ENCODE peak calls at places on chromosomes 3 and 15, in five cellular contexts. One of them, this sample, is unnamed.

GRCh38 chr15:90994059-90994416 is 297 bp downstream of the PRC1 start:
- DNase-seq in glutamatergic neuron: peak
- DNase-seq in suprapubic skin: no peak
- DNase-seq in OCI-LY7: peak
- DNase-seq in lower leg skin: no peak
- DNase-seq in this sample: no peak

GRCh38 chr3:106328224-106328623 is 459.4 kb upstream of the CBLB start:
- DNase-seq in glutamatergic neuron: no peak
- DNase-seq in suprapubic skin: no peak
- DNase-seq in OCI-LY7: no peak
- DNase-seq in lower leg skin: no peak
- DNase-seq in this sample: no peak

GRCh38 chr3:59052803-59053411 is 3.1 kb upstream of the CFAP20DC start:
- DNase-seq in glutamatergic neuron: no peak
- DNase-seq in suprapubic skin: no peak
- DNase-seq in OCI-LY7: peak
- DNase-seq in lower leg skin: no peak
- DNase-seq in this sample: no peak

GRCh38 chr3:15428539-15428938 is 1.1 kb downstream of the EAF1 start:
- DNase-seq in glutamatergic neuron: no peak
- DNase-seq in suprapubic skin: no peak
- DNase-seq in OCI-LY7: peak
- DNase-seq in lower leg skin: peak
- DNase-seq in this sample: no peak

GRCh38 chr15:57969355-57969754 is 96.2 kb downstream of the ALDH1A2 start:
- DNase-seq in glutamatergic neuron: no peak
- DNase-seq in suprapubic skin: no peak
- DNase-seq in OCI-LY7: no peak
- DNase-seq in lower leg skin: no peak
- DNase-seq in this sample: no peak

GRCh38 chr15:77983091-77983707 is 94.3 kb downstream of the TBC1D2B start:
- DNase-seq in glutamatergic neuron: no peak
- DNase-seq in suprapubic skin: peak
- DNase-seq in OCI-LY7: no peak
- DNase-seq in lower leg skin: peak
- DNase-seq in this sample: no peak

GRCh38 chr15:61584410-61584809 is 355.3 kb upstream of the RORA start:
- DNase-seq in glutamatergic neuron: no peak
- DNase-seq in suprapubic skin: no peak
- DNase-seq in OCI-LY7: no peak
- DNase-seq in lower leg skin: no peak
- DNase-seq in this sample: no peak

GRCh38 chr15:72034351-72034750 is 83.6 kb downstream of the MYO9A start:
- DNase-seq in glutamatergic neuron: no peak
- DNase-seq in suprapubic skin: no peak
- DNase-seq in OCI-LY7: no peak
- DNase-seq in lower leg skin: no peak
- DNase-seq in this sample: no peak

GRCh38 chr3:34419801-34420200 is 621.4 kb downstream of the PDCD6IP start:
- DNase-seq in glutamatergic neuron: no peak
- DNase-seq in suprapubic skin: no peak
- DNase-seq in OCI-LY7: peak
- DNase-seq in lower leg skin: no peak
- DNase-seq in this sample: no peak

GRCh38 chr3:184230603-184231528 is 1.5 kb downstream of the VWA5B2 start:
- DNase-seq in glutamatergic neuron: peak
- DNase-seq in suprapubic skin: no peak
- DNase-seq in OCI-LY7: no peak
- DNase-seq in lower leg skin: no peak
- DNase-seq in this sample: no peak

GRCh38 chr15:57090460-57090859 is 172.0 kb downstream of the TCF12 start:
- DNase-seq in glutamatergic neuron: no peak
- DNase-seq in suprapubic skin: no peak
- DNase-seq in OCI-LY7: no peak
- DNase-seq in lower leg skin: no peak
- DNase-seq in this sample: no peak

GRCh38 chr3:108588616-108589015 is 622 bp downstream of the CIP2A start:
- DNase-seq in glutamatergic neuron: no peak
- DNase-seq in suprapubic skin: no peak
- DNase-seq in OCI-LY7: peak
- DNase-seq in lower leg skin: no peak
- DNase-seq in this sample: no peak

GRCh38 chr3:197083486-197083885 is 53.9 kb upstream of the MELTF start:
- DNase-seq in glutamatergic neuron: no peak
- DNase-seq in suprapubic skin: no peak
- DNase-seq in OCI-LY7: no peak
- DNase-seq in lower leg skin: no peak
- DNase-seq in this sample: no peak

GRCh38 chr3:125202197-125202596 is 10.4 kb downstream of the SLC12A8 start:
- DNase-seq in glutamatergic neuron: no peak
- DNase-seq in suprapubic skin: no peak
- DNase-seq in OCI-LY7: peak
- DNase-seq in lower leg skin: no peak
- DNase-seq in this sample: no peak

GRCh38 chr3:134237454-134238145 is 13.1 kb downstream of the RYK start:
- DNase-seq in glutamatergic neuron: no peak
- DNase-seq in suprapubic skin: no peak
- DNase-seq in OCI-LY7: no peak
- DNase-seq in lower leg skin: no peak
- DNase-seq in this sample: no peak

DNA sequence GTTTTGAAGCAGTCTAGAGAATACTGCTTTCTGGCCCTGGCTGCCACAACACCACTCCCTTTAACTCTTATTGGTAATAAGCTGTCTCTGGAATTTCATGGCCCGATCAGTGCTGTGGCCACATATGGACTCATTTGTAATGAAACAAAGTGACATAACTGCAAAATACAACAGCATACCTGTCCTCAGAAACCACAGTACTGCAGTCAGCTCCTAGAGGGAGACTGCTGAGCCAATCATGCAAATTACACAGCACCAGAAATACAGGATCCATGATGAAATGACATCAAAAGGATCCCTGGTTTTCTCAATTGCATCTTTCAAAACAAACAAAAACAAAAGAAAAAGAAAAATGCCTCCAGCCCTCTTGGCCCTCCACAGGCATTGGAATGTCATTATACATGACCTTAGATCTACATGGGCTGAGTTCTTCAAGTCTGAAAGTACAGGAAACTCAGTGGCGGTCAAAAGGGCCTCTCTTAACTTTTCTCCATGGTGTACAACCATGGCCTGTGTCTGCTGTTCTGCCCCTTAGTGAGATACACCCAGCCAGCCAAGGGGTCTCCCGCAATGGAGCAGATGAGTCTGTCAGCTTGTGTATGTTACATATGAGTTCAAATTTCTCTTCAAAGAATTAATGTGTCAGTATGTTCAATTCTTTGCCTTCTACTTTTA is 24.9 kb upstream of the KBTBD12 start:
- DNase-seq in glutamatergic neuron: no peak
- DNase-seq in suprapubic skin: no peak
- DNase-seq in OCI-LY7: no peak
- DNase-seq in lower leg skin: no peak
- DNase-seq in this sample: no peak
- TF ChIP-seq CTCF in glutamatergic neuron: no peak
- TF ChIP-seq CTCF in suprapubic skin: peak
- TF ChIP-seq CTCF in OCI-LY7: no peak
- TF ChIP-seq CTCF in lower leg skin: no peak
- TF ChIP-seq CTCF in this sample: no peak

GRCh38 chr3:157160652-157161480 is 919 bp upstream of the CCNL1 start:
- DNase-seq in glutamatergic neuron: no peak
- DNase-seq in suprapubic skin: peak
- DNase-seq in OCI-LY7: no peak
- DNase-seq in lower leg skin: peak
- DNase-seq in this sample: peak

GRCh38 chr3:157157836-157158235 is 2.1 kb downstream of the CCNL1 start:
- DNase-seq in glutamatergic neuron: no peak
- DNase-seq in suprapubic skin: no peak
- DNase-seq in OCI-LY7: no peak
- DNase-seq in lower leg skin: no peak
- DNase-seq in this sample: no peak

GRCh38 chr3:157159762-157160651 is at the start of gene CCNL1:
- DNase-seq in glutamatergic neuron: peak
- DNase-seq in suprapubic skin: peak
- DNase-seq in OCI-LY7: peak
- DNase-seq in lower leg skin: peak
- DNase-seq in this sample: peak

GRCh38 chr3:157156844-157157635 is 2.9 kb downstream of the CCNL1 start:
- DNase-seq in glutamatergic neuron: no peak
- DNase-seq in suprapubic skin: no peak
- DNase-seq in OCI-LY7: no peak
- DNase-seq in lower leg skin: no peak
- DNase-seq in this sample: no peak

DNA sequence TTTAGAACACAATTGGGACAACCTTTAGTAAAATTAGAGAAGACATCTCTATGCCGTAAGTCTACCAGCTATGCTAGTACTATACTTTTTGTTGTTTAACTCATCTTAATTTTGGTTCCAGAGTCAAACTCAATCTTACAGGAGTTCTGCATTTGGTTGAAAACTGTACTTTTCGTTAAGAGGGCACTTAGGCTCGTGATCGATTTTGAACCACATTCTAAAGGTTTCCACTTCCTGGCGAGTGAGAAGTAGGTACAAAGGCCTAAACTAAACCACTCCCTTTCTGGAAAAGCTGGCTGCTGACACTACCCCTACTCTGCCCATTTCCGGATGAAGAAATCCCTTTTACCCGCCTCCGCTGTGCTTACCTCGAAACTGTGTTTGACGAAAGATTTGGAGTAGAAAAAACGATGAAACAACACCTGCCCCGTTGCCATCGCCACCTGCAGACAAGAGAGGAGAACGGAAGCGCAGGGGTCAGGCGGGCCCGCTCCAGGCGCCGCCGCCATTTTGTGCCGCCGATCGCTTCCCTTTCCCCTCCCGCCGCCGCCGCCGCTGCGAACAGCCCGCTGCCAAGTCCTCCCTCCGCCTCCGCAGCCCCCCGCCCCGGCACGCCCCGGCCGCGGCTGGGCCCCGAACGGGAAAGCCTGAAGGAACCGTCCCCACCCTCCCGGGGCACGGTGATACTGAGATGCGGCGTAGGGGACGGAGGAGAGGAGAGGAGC is 748 bp downstream of the CCNL1 start:
- DNase-seq in glutamatergic neuron: peak
- DNase-seq in suprapubic skin: peak
- DNase-seq in OCI-LY7: peak
- DNase-seq in lower leg skin: peak
- DNase-seq in this sample: peak
- TF ChIP-seq CTCF in glutamatergic neuron: no peak
- TF ChIP-seq CTCF in suprapubic skin: peak
- TF ChIP-seq CTCF in OCI-LY7: peak
- TF ChIP-seq CTCF in lower leg skin: no peak
- TF ChIP-seq CTCF in this sample: peak

DNA sequence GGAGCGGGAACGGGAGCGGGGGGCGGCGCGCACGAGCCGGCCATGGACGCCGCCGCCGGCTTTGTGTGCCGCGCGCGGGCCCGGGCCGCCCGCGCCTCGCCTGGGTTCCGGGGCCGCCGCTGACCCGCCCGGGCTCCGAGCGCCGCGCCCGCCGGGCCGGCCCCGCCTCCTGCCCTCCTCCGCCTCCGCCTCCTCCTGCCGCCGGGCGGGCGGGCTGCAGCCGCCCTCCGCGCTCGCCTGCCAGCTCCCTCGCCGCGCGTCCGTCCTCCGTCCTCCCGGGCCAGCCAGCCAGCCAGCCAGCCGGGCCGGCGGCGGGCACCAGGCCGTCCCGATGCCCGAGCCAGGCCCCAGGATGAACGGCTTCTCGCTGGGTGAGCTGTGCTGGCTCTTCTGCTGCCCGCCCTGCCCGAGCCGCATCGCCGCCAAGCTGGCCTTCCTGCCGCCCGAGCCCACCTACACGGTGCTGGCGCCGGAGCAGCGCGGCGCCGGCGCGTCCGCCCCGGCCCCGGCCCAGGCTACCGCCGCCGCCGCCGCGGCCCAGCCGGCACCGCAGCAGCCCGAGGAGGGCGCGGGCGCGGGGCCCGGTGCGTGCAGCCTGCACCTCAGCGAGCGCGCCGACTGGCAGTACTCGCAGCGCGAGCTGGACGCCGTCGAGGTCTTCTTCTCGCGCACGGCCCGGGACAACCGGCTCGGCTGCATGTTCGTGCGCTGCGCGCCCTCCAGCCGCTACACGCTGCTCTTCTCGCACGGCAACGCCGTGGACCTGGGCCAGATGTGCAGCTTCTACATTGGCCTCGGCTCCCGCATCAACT is at the start of gene ABHD17C:
- DNase-seq in glutamatergic neuron: peak
- DNase-seq in suprapubic skin: peak
- DNase-seq in OCI-LY7: peak
- DNase-seq in lower leg skin: peak
- DNase-seq in this sample: peak
- TF ChIP-seq CTCF in glutamatergic neuron: no peak
- TF ChIP-seq CTCF in suprapubic skin: no peak
- TF ChIP-seq CTCF in OCI-LY7: no peak
- TF ChIP-seq CTCF in lower leg skin: no peak
- TF ChIP-seq CTCF in this sample: no peak

DNA sequence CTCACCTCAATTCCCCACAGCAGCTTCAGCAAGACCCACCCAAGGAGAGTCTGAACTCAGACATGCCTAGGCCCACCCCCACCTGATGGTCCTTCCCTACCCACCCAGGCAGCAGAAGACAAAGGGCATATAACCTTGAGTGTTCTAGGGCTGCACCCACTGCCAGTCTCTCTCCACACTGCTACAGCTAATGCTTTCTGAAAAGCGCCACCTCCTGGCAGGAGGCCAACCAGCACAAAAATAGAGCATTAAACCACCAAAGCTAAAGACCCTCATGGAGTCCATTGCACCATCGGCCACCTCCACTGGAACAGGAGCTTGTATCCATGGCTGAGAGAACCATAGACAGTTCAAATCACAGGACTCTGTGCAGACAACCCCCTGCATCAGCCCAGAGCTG is 11.3 kb upstream of the RPL39L start:
- DNase-seq in glutamatergic neuron: peak
- DNase-seq in suprapubic skin: no peak
- DNase-seq in OCI-LY7: peak
- DNase-seq in lower leg skin: no peak
- DNase-seq in this sample: no peak
- TF ChIP-seq CTCF in glutamatergic neuron: no peak
- TF ChIP-seq CTCF in suprapubic skin: no peak
- TF ChIP-seq CTCF in OCI-LY7: peak
- TF ChIP-seq CTCF in lower leg skin: no peak
- TF ChIP-seq CTCF in this sample: peak

This sample was measured in osteocyte.